ENCODE peak calls at places on chromosomes 3 and 15, in four cellular contexts. W, S, B and O are unnamed samples.
A peak's percentile ranks its signal among the peaks of the same experiment; 100 is the strongest.

GRCh38 chr3:123110238-123110952 is 43.6 kb downstream of the PDIA5 start:
- DNase-seq in W (no peak), S (no peak), B (no peak), O (no peak)

GRCh38 chr3:108178676-108179075 is 43.5 kb downstream of the IFT57 start:
- DNase-seq in W (peak; percentile 62), S (no peak), B (no peak), O (no peak)

GRCh38 chr15:92954578-92954977 is 54.5 kb downstream of the CHD2 start:
- DNase-seq in W (peak; percentile 33), S (no peak), B (peak; percentile 22), O (no peak)

GRCh38 chr3:119555309-119555735 is 4.1 kb downstream of the CD80 start:
- DNase-seq in W (no peak), S (peak; percentile 53), B (no peak), O (no peak)

GRCh38 chr15:57183614-57184344 is 192.5 kb upstream of the CGNL1 start:
- DNase-seq in W (peak; percentile 36), S (no peak), B (no peak), O (no peak)

GRCh38 chr3:131007256-131007655 is 19.4 kb downstream of the ASTE1 start:
- DNase-seq in W (no peak), S (no peak), B (no peak), O (no peak)

GRCh38 chr3:157713101-157713500 is 209.9 kb upstream of the VEPH1 start:
- DNase-seq in W (no peak), S (no peak), B (no peak), O (no peak)

GRCh38 chr3:74546426-74546825 is 68.0 kb downstream of the CNTN3 start:
- DNase-seq in W (peak; percentile 48), S (no peak), B (no peak), O (peak; percentile 7)

GRCh38 chr3:142808103-142808917 is 80.6 kb downstream of the PCOLCE2 start:
- DNase-seq in W (peak; percentile 93), S (no peak), B (no peak), O (peak; percentile 74)

GRCh38 chr3:29751647-29752263 is 470.9 kb downstream of the RBMS3 start:
- DNase-seq in W (no peak), S (no peak), B (no peak), O (no peak)

GRCh38 chr3:149970716-149971402 is at the start of gene PFN2:
- DNase-seq in W (peak; percentile 75), S (peak; percentile 48), B (peak; percentile 83), O (peak; percentile 89)

GRCh38 chr3:68936855-68937254 is 4.5 kb upstream of the TAFA4 start:
- DNase-seq in W (no peak), S (no peak), B (no peak), O (peak; percentile 3)

GRCh38 chr15:78979456-78980320 is 34.8 kb upstream of the CTSH start:
- DNase-seq in W (peak; percentile 86), S (peak; percentile 67), B (peak; percentile 87), O (peak; percentile 82)

GRCh38 chr3:901953-902778 is 190.7 kb upstream of the CNTN6 start:
- DNase-seq in W (peak; percentile 37), S (no peak), B (no peak), O (no peak)

GRCh38 chr3:143360244-143360643 is 240.7 kb downstream of the CHST2 start:
- DNase-seq in W (peak; percentile 28), S (no peak), B (no peak), O (no peak)

GRCh38 chr3:119990888-119991287 is 103.4 kb downstream of the GSK3B start:
- DNase-seq in W (peak; percentile 40), S (no peak), B (no peak), O (peak; percentile 31)

GRCh38 chr3:53822331-53822741 is 23.9 kb downstream of the CHDH start:
- DNase-seq in W (no peak), S (no peak), B (no peak), O (no peak)

GRCh38 chr3:130841357-130841756 is 52.5 kb upstream of the ATP2C1 start:
- DNase-seq in W (peak; percentile 35), S (no peak), B (no peak), O (no peak)

GRCh38 chr15:91872356-91873132 is 19.0 kb downstream of the SLCO3A1 start:
- DNase-seq in W (no peak), S (peak; percentile 89), B (no peak), O (no peak)

GRCh38 chr3:27310693-27311092 is 58.5 kb downstream of the NEK10 start:
- DNase-seq in W (no peak), S (no peak), B (no peak), O (no peak)

GRCh38 chr3:27315003-27315402 is 54.2 kb downstream of the NEK10 start:
- DNase-seq in W (no peak), S (no peak), B (no peak), O (no peak)

GRCh38 chr3:27311400-27311799 is 57.8 kb downstream of the NEK10 start:
- DNase-seq in W (peak; percentile 95), S (no peak), B (no peak), O (peak; percentile 96)

GRCh38 chr3:27307566-27307965 is 61.6 kb downstream of the NEK10 start:
- DNase-seq in W (peak; percentile 35), S (no peak), B (no peak), O (no peak)

DNA sequence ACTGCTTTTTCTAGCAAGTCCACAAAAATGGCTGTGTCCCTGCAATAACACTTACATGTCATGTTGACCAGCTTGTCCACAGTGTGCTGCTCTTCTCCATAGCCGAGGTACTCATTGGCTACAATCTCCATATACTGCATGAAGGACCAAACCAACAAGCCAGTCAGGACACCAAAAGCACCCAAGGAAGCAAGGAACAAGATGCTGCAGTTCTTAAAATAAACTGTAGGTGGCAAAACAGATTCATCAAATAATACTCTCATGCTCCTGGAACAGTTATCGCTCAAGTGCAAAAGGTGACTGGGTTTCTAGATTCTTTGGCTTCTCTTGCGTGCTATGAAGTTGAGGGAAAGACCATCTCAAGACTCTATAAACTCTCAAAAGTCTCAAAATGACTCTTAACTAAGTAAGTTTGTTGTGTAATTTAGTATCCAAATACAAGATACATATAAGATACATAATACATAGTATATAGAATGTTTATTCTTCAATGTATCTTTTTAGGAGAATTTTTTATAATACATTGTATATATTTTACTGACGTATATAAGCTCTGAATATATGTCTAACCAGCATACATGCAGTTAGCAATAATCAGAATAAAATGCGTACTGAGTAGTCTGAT is 57.0 kb downstream of the NEK10 start:
- DNase-seq in W (peak; percentile 84), S (no peak), B (no peak), O (peak; percentile 63)
- TF ChIP-seq CTCF in W (peak; percentile 66), S (peak; percentile 87), B (peak; percentile 53), O (peak; percentile 66)

DNA sequence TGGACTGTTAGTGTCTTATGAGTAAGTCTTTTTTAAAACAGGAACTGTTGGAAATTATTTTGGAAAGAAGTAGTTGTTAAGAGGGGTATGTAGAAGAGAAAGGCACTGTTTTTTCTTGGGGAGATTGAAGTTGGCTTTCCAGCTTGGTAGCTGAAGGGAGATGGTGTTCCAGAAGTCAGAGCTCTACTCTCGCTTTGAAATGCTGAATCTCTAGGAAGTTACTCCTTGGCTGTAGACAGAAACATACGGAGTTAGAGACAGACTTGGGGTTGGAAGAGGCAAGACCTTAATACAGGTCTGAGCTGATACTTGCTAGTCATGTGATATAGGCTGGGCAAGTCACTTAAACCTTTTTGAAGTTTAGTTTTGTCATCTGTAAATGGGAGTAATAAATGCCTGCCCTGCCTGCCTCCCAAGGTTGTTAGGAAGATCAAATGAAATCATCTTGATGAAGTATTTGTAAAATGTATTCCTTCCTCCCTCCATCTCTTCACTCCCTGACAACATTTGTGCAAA is 2.8 kb downstream of the PXK start:
- DNase-seq in W (no peak), S (no peak), B (no peak), O (no peak)
- H3K4me3 ChIP-seq in W (peak overlapping the region; percentile 40), S (peak overlapping the region; percentile 5), B (no peak overlapping the region), O (peak overlapping the region; percentile 89)

DNA sequence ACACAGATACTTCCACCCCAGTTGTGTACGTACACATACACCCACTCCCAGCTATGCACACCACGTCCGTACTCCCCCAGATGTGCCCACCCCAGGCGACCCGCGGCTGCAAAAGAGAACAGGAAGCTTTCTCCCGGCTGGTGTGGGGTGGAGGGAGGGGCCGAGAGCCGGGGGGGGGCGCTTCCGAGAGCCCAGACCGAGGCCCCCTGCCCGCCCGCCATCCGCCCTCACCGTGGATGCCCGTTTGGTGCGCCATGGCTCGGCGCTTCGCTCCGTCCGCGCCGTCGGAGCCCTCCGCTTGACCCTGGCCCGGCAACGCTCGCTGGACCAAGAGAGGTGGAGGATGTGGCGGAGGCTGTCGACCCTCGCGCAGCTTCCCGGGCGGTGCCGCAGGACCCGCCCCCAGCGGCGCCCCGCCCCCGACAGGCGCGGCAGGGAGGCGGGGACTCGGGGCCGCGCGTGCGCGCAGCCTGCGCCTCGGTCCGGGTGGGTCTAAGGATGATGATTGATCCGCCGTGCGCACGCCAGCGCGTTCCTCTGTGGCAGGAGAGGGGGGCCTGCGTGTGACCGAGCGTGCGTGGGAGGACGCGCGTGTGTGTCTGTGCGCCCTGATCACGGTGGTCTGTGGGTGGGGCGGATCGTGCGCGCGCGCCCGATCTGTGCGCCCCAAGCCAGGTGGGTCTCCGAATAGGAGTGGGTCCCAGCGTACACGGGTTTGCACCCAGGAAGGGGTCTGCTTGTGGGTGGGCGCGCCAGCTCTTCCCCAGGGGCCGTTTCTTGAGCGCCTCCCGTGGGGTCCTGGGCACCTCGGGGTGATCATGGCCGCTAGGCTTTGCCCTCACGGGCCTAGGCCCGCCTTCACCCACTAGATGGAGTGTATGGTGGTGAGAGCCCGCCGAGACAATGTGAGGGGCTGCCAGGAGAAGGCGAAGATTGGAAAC is at the start of gene TWF2:
- DNase-seq in W (peak; percentile 74), S (peak; percentile 84), B (peak; percentile 84), O (peak; percentile 95)
- TF ChIP-seq CTCF in W (peak; percentile 41), S (peak; percentile 62), B (peak; percentile 19), O (peak; percentile 26)

GRCh38 chr3:188211476-188211875 is 57.5 kb downstream of the LPP start:
- DNase-seq in W (peak; percentile 43), S (no peak), B (no peak), O (no peak)

GRCh38 chr3:188214442-188214841 is 60.5 kb downstream of the LPP start:
- DNase-seq in W (no peak), S (peak; percentile 62), B (no peak), O (no peak)

GRCh38 chr3:188208751-188209433 is 54.9 kb downstream of the LPP start:
- DNase-seq in W (peak; percentile 75), S (no peak), B (no peak), O (peak; percentile 50)

GRCh38 chr3:188209740-188210139 is 55.8 kb downstream of the LPP start:
- DNase-seq in W (no peak), S (no peak), B (no peak), O (no peak)

GRCh38 chr3:188212308-188212969 is 58.5 kb downstream of the LPP start:
- DNase-seq in W (peak; percentile 79), S (no peak), B (no peak), O (peak; percentile 54)
- H3K4me3 ChIP-seq in W (peak overlapping the region; percentile 16), S (no peak overlapping the region), B (no peak overlapping the region), O (no peak overlapping the region)

DNA sequence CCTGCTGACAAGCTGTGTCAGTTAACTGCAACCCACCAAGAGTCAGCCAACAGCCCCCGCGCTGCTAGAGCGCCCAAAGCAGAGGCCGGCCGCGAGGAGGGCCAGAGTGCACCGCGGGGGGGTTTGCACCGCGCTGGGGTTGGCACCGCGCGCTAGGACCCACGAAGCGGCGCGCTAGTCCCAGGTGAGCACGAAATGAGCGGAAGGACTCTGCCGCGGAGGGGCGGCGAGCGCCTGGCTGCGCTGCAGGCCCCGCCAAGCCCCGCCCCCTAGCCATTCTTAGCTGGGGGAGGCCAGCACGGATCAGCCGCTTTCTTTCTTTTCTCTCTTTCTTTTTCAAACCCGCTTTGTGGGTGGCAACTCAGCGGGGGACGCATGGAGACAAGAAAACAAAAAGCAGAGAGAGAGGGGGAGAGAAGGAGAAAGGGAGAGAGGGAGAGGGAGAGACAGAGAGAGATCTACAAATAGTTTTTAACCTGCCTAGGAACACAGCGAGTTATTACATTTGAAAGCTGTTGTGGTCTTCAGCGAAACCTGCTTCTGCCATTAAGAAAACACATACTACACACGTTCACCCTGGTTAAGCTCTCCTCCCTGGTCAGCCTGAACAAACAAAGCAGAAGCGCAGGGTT is 6.9 kb upstream of the FOXB1 start:
- DNase-seq in W (no peak), S (no peak), B (no peak), O (no peak)
- TF ChIP-seq CTCF in W (no peak), S (no peak), B (no peak), O (no peak)